ENCODE peak calls at places on chromosomes 6 and 20, in five cellular contexts. Y is ovary; D is naive thymus-derived CD4-positive, alpha-beta T cell; C is AG04450; U is lung. W is an unnamed sample.
A peak's percentile ranks its signal among the peaks of the same experiment; 100 is the strongest.

GRCh38 chr20:21183722-21184121 is 57.8 kb downstream of the KIZ start:
- DNase-seq in Y (no peak), D (no peak), C (no peak), U (no peak), W (no peak)

GRCh38 chr6:155387551-155387950 is 68.1 kb downstream of the NOX3 start:
- DNase-seq in Y (no peak), D (no peak), C (no peak), U (no peak), W (no peak)

GRCh38 chr6:164151161-164151728 is 736.7 kb downstream of the QKI start:
- DNase-seq in Y (no peak), D (no peak), C (no peak), U (no peak), W (no peak)

GRCh38 chr6:149201068-149201655 is 116.3 kb upstream of the TAB2 start:
- DNase-seq in Y (no peak), D (no peak), C (no peak), U (no peak), W (no peak)

GRCh38 chr20:62787329-62787728 is 8.9 kb upstream of the MRGBP start:
- DNase-seq in Y (no peak), D (no peak), C (no peak), U (no peak), W (no peak)

GRCh38 chr20:25195962-25196700 is 619 bp downstream of the ENTPD6 start:
- DNase-seq in Y (no peak), D (peak; percentile 25), C (no peak), U (no peak), W (peak; percentile 68)

GRCh38 chr6:8166156-8166555 is 63.8 kb upstream of the EEF1E1 start:
- DNase-seq in Y (no peak), D (no peak), C (no peak), U (no peak), W (no peak)

GRCh38 chr6:8110117-8110721 is 7.9 kb upstream of the EEF1E1 start:
- DNase-seq in Y (no peak), D (no peak), C (no peak), U (no peak), W (no peak)

GRCh38 chr6:135324531-135324930 is 143.4 kb downstream of the MYB start:
- DNase-seq in Y (no peak), D (no peak), C (no peak), U (no peak), W (no peak)

GRCh38 chr6:19289408-19289967 is 547.7 kb upstream of the ID4 start:
- DNase-seq in Y (no peak), D (no peak), C (no peak), U (no peak), W (peak; percentile 95)

GRCh38 chr6:21143651-21144050 is 449.9 kb upstream of the SOX4 start:
- DNase-seq in Y (no peak), D (no peak), C (no peak), U (no peak), W (no peak)

GRCh38 chr20:23108871-23109270 is 22.7 kb upstream of the CD93 start:
- DNase-seq in Y (no peak), D (no peak), C (no peak), U (no peak), W (no peak)

GRCh38 chr6:37396571-37397185 is 36.3 kb upstream of the CMTR1 start:
- DNase-seq in Y (no peak), D (no peak), C (no peak), U (no peak), W (no peak)

GRCh38 chr6:87277123-87277522 is 45.3 kb upstream of the SMIM8 start:
- DNase-seq in Y (no peak), D (no peak), C (no peak), U (no peak), W (no peak)

GRCh38 chr6:111692327-111693164 is 86.9 kb upstream of the TRAF3IP2 start:
- DNase-seq in Y (no peak), D (no peak), C (no peak), U (no peak), W (no peak)

GRCh38 chr6:108002365-108003221 is 44.6 kb upstream of the SEC63 start:
- DNase-seq in Y (no peak), D (no peak), C (no peak), U (no peak), W (no peak)

GRCh38 chr20:25372584-25373336 is 17.9 kb downstream of the ABHD12 start:
- DNase-seq in Y (no peak), D (no peak), C (peak; percentile 89), U (no peak), W (peak; percentile 65)

GRCh38 chr20:47489448-47489872 is 12.2 kb upstream of the NCOA3 start:
- DNase-seq in Y (no peak), D (peak; percentile 45), C (no peak), U (no peak), W (no peak)

GRCh38 chr20:51176846-51177245 is 153.9 kb upstream of the KCNG1 start:
- DNase-seq in Y (no peak), D (no peak), C (no peak), U (no peak), W (no peak)

GRCh38 chr6:131636880-131637792 is at the start of gene ENPP3:
- DNase-seq in Y (no peak), D (no peak), C (no peak), U (no peak), W (no peak)

GRCh38 chr20:49387606-49387939 is 94.9 kb downstream of the KCNB1 start:
- DNase-seq in Y (no peak), D (no peak), C (no peak), U (no peak), W (no peak)
- H3K27ac ChIP-seq in Y (no peak overlapping the region), D (no peak overlapping the region), C (no peak overlapping the region), U (no peak overlapping the region), W (no peak overlapping the region)

GRCh38 chr6:151059612-151060095 is 180.1 kb upstream of the AKAP12 start:
- DNase-seq in Y (no peak), D (no peak), C (no peak), U (no peak), W (no peak)

GRCh38 chr6:151060096-151060741 is 179.5 kb upstream of the AKAP12 start:
- DNase-seq in Y (peak; percentile 12), D (no peak), C (peak; percentile 71), U (no peak), W (peak; percentile 34)

GRCh38 chr6:151060742-151061100 is 179.0 kb upstream of the AKAP12 start:
- DNase-seq in Y (no peak), D (no peak), C (no peak), U (no peak), W (no peak)

GRCh38 chr6:151056230-151056907 is 183.4 kb upstream of the AKAP12 start:
- DNase-seq in Y (peak; percentile 11), D (no peak), C (no peak), U (no peak), W (no peak)

DNA sequence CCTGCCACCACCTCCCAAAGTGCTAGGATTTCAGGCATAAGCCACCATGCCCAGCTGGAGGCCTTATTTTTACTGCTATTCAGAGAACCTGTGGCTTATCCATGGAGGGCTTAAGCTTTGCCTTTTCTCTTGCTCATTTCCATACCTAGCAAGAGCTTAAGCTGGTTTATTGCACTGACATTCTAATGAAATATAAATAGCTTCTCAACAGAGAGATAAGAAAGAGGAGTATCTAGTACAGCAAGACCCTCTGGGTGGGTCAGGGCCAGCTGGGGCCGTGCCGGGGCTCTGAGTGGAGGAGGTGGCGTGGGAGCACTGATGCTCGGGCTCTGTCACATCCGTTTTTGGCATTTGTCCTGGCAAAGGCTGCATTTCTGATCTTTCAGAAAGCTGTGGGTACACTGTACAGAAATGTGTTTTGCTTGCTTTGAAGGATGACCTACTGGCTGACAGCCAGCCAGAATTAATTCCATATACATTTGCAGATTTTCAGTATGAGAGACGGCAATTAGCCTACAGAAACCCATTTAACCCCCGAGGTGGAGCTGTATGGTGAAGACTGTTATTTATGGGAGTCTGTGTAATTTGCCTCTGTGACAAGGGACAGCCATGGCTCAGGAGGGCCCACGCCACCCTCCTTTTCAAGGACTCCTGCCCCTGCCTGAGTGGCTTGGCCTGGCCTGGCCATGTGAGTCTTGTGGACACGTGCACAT is 181.6 kb upstream of the AKAP12 start:
- DNase-seq in Y (peak; percentile 30), D (no peak), C (no peak), U (no peak), W (no peak)
- H3K27ac ChIP-seq in Y (peak overlapping the region; percentile 27), D (no peak overlapping the region), C (no peak overlapping the region), U (no peak overlapping the region), W (peak overlapping the region; percentile 97)

GRCh38 chr6:41739041-41739440 is 3.6 kb upstream of the TFEB start:
- DNase-seq in Y (no peak), D (no peak), C (no peak), U (no peak), W (no peak)
- H3K27ac ChIP-seq in Y (no peak overlapping the region), D (no peak overlapping the region), C (no peak overlapping the region), U (no peak overlapping the region), W (no peak overlapping the region)

DNA sequence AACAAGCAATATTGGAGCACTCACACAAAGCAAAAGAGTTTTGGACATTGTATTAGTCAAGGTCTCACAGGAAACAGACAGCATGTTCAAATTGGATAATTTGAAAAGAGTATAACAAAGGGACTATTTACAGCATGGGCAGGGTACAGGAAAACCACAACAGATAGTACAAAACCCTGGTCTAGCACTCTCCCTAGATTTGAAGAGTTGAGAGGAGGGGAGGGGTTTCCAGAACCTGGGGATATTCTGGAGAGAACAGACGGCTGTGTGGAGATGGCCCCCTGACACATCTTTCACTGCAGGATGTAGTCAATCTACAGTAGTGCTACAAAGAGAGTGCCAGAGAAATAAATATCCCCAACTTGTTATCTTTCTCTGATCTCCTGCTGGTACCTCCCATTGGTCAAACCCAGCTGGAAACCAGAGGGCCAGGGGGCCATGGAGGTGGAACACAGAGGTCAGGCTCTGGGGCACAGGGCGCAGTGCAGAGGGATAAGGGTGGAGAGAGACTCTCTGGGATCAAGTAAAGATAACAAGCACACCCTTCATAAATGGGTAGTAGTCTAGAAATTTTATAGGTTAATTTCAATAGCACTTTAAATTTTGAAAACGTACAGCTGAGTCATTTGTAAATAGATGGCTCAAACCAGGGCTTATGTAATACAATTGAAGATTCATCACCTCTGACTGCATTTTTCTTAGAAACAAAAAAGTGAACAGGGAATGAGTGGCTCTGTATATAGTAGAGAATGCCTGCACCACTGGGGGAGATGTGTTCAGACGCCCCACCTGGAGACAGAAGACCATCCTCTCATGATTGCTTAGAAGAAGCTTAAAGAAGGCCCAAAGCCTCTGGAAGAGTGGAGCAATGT is 25.7 kb downstream of the RCAN2 start:
- DNase-seq in Y (no peak), D (no peak), C (no peak), U (no peak), W (no peak)
- H3K27ac ChIP-seq in Y (no peak overlapping the region), D (no peak overlapping the region), C (no peak overlapping the region), U (no peak overlapping the region), W (no peak overlapping the region)

GRCh38 chr20:3784226-3784853 is 2.2 kb downstream of the CENPB start:
- DNase-seq in Y (no peak), D (no peak), C (no peak), U (peak; percentile 29), W (no peak)
- H3K27ac ChIP-seq in Y (no peak overlapping the region), D (peak overlapping the region; percentile 9), C (no peak overlapping the region), U (peak overlapping the region; percentile 26), W (no peak overlapping the region)